ENCODE peak calls at places on chromosomes 12 and 14, in six cellular contexts. T is naive thymus-derived CD8-positive, alpha-beta T cell; N is anterior cingulate cortex; H is amygdala; U is stimulated activated CD4-positive, alpha-beta T cell treated with anti-CD3 and anti-CD28 coated beads, Interleukin-15, amount 100 ng/mL, for 1 hour; I is ovary. F is an unnamed sample.

GRCh38 chr14:72594099-72594901 is 299.6 kb downstream of the DPF3 start:
- DNase-seq in T (peak), N (no peak), H (no peak), U (no peak), I (no peak), F (peak)

GRCh38 chr14:93219103-93219726 is 12.2 kb downstream of the UBR7 start:
- DNase-seq in T (peak), N (no peak), H (no peak), U (no peak), I (no peak), F (no peak)

GRCh38 chr12:8483081-8483479 is 27.3 kb downstream of the CLEC6A start:
- DNase-seq in T (no peak), N (no peak), H (no peak), U (no peak), I (no peak), F (no peak)

GRCh38 chr12:79690606-79691298 is at the start of gene PAWR:
- DNase-seq in T (peak), N (no peak), H (no peak), U (peak), I (peak), F (no peak)

GRCh38 chr14:95533391-95533821 is 1.4 kb upstream of the GLRX5 start:
- DNase-seq in T (no peak), N (no peak), H (no peak), U (no peak), I (no peak), F (no peak)

GRCh38 chr12:112978163-112979081 is at the start of gene OAS2:
- DNase-seq in T (peak), N (no peak), H (peak), U (peak), I (peak), F (peak)

GRCh38 chr12:1915082-1915968 is 3.1 kb downstream of the CACNA2D4 start:
- DNase-seq in T (peak), N (no peak), H (no peak), U (no peak), I (no peak), F (no peak)

GRCh38 chr12:1668833-1669543 is 21.9 kb upstream of the ADIPOR2 start:
- DNase-seq in T (no peak), N (no peak), H (no peak), U (no peak), I (no peak), F (no peak)

GRCh38 chr12:27331299-27331926 is 1.2 kb upstream of the BMAL2 start:
- DNase-seq in T (no peak), N (no peak), H (no peak), U (no peak), I (no peak), F (no peak)

GRCh38 chr12:42589465-42590323 is at the start of gene PRICKLE1:
- DNase-seq in T (no peak), N (no peak), H (no peak), U (peak), I (peak), F (no peak)

GRCh38 chr14:83291716-83292115 is 1758.1 kb upstream of the SEL1L start:
- DNase-seq in T (no peak), N (no peak), H (no peak), U (no peak), I (no peak), F (no peak)

GRCh38 chr14:69539631-69540410 is 34.9 kb downstream of the CCDC177 start:
- DNase-seq in T (no peak), N (no peak), H (no peak), U (no peak), I (no peak), F (no peak)

F was measured in stimulated activated CD8-positive, alpha-beta memory T cell treated with anti-CD3 and anti-CD28 coated beads, Interleukin-15, amount 100 ng/mL, for 1 hour.